ENCODE peak calls at places on chromosomes 5 and 9, in nine cellular contexts. Z is fibroblast of lung; F is midbrain; T is foreskin fibroblast; I is heart right ventricle; E is activated naive CD8-positive, alpha-beta T cell treated with anti-CD3 and anti-CD28 coated beads, Interleukin-2, amount 10 ng/mL, durations not matched to agents 7 days and 5 days; K is left ventricle myocardium inferior; X is NCI-H510A treated with DMSO at 0.1 percent for 48 hours; C is neural crest cell. M is an unnamed sample.

GRCh38 chr5:178340187-178340586 is 107.6 kb upstream of the PHYKPL start:
- DNase-seq in Z (no peak), F (no peak), T (no peak), I (no peak), E (no peak), K (no peak), X (no peak), C (no peak), M (no peak)

GRCh38 chr5:59042201-59042600 is 459.3 kb downstream of the RAB3C start:
- DNase-seq in Z (peak), F (no peak), T (peak), I (no peak), E (no peak), K (no peak), X (no peak), C (no peak), M (no peak)

GRCh38 chr9:5459289-5459829 is 9.0 kb downstream of the CD274 start:
- DNase-seq in Z (peak), F (no peak), T (no peak), I (no peak), E (no peak), K (no peak), X (no peak), C (no peak), M (peak)

GRCh38 chr5:154860123-154860522 is 1.7 kb downstream of the CNOT8 start:
- DNase-seq in Z (peak), F (no peak), T (peak), I (no peak), E (no peak), K (no peak), X (no peak), C (no peak), M (no peak)

GRCh38 chr9:33814816-33815215 is 2.1 kb upstream of the UBE2R2 start:
- DNase-seq in Z (no peak), F (no peak), T (peak), I (no peak), E (no peak), K (no peak), X (no peak), C (no peak), M (no peak)

GRCh38 chr9:71719585-71719984 is 48.7 kb downstream of the CEMIP2 start:
- DNase-seq in Z (peak), F (no peak), T (peak), I (no peak), E (no peak), K (no peak), X (no peak), C (no peak), M (no peak)

GRCh38 chr9:18472915-18473314 is 1.0 kb upstream of the ADAMTSL1 start:
- DNase-seq in Z (peak), F (no peak), T (no peak), I (peak), E (no peak), K (no peak), X (no peak), C (no peak), M (no peak)

GRCh38 chr5:124521461-124522230 is 224.8 kb downstream of the ZNF608 start:
- DNase-seq in Z (no peak), F (no peak), T (no peak), I (no peak), E (no peak), K (no peak), X (no peak), C (no peak), M (no peak)

GRCh38 chr9:4137755-4138154 is 162.1 kb downstream of the GLIS3 start:
- DNase-seq in Z (peak), F (no peak), T (peak), I (no peak), E (no peak), K (no peak), X (no peak), C (no peak), M (no peak)

GRCh38 chr5:10789021-10789420 is 28.0 kb upstream of the DAP start:
- DNase-seq in Z (peak), F (no peak), T (peak), I (peak), E (no peak), K (peak), X (no peak), C (no peak), M (no peak)

GRCh38 chr5:1127991-1128785 is 16.3 kb upstream of the SLC12A7 start:
- DNase-seq in Z (no peak), F (no peak), T (no peak), I (peak), E (no peak), K (peak), X (peak), C (no peak), M (no peak)

GRCh38 chr5:28009526-28010025 is 971.2 kb upstream of the CDH9 start:
- DNase-seq in Z (peak), F (no peak), T (no peak), I (no peak), E (no peak), K (no peak), X (no peak), C (no peak), M (no peak)

GRCh38 chr5:62431735-62432617 is 19.4 kb downstream of the IPO11 start:
- DNase-seq in Z (no peak), F (peak), T (peak), I (peak), E (no peak), K (no peak), X (no peak), C (no peak), M (no peak)

GRCh38 chr5:149455889-149456409 is 76.9 kb upstream of the IL17B start:
- DNase-seq in Z (peak), F (no peak), T (peak), I (peak), E (no peak), K (peak), X (peak), C (no peak), M (no peak)

GRCh38 chr5:2780421-2781171 is 29.1 kb upstream of the IRX2 start:
- DNase-seq in Z (no peak), F (no peak), T (no peak), I (no peak), E (no peak), K (no peak), X (no peak), C (no peak), M (no peak)

GRCh38 chr5:178381921-178382688 is 149.5 kb upstream of the PHYKPL start:
- DNase-seq in Z (no peak), F (no peak), T (no peak), I (no peak), E (no peak), K (no peak), X (no peak), C (no peak), M (no peak)

GRCh38 chr9:27065288-27065687 is 43.7 kb upstream of the TEK start:
- DNase-seq in Z (no peak), F (no peak), T (no peak), I (no peak), E (no peak), K (no peak), X (no peak), C (no peak), M (no peak)

GRCh38 chr5:120803282-120803681 is 339.2 kb downstream of the PRR16 start:
- DNase-seq in Z (peak), F (peak), T (no peak), I (no peak), E (no peak), K (no peak), X (peak), C (no peak), M (no peak)

GRCh38 chr9:36976371-36977030 is 57.6 kb downstream of the PAX5 start:
- DNase-seq in Z (no peak), F (no peak), T (no peak), I (no peak), E (no peak), K (no peak), X (no peak), C (no peak), M (no peak)

GRCh38 chr5:39356263-39356662 is 8.0 kb downstream of the C9 start:
- DNase-seq in Z (no peak), F (no peak), T (no peak), I (no peak), E (no peak), K (no peak), X (no peak), C (no peak), M (no peak)

GRCh38 chr9:34659592-34660253 is 2.7 kb downstream of the CCL27 start:
- DNase-seq in Z (no peak), F (no peak), T (no peak), I (no peak), E (no peak), K (no peak), X (no peak), C (no peak), M (no peak)

GRCh38 chr5:143398451-143399237 is 4.8 kb downstream of the NR3C1 start:
- DNase-seq in Z (no peak), F (peak), T (no peak), I (no peak), E (no peak), K (no peak), X (no peak), C (no peak), M (no peak)

GRCh38 chr5:133896446-133896845 is 72.0 kb downstream of the C5orf15 start:
- DNase-seq in Z (no peak), F (no peak), T (no peak), I (no peak), E (no peak), K (no peak), X (no peak), C (no peak), M (no peak)

GRCh38 chr9:6354072-6354686 is 26.0 kb downstream of the TPD52L3 start:
- DNase-seq in Z (peak), F (peak), T (peak), I (peak), E (peak), K (no peak), X (peak), C (peak), M (peak)

GRCh38 chr5:60805470-60805869 is 38.6 kb downstream of the ELOVL7 start:
- DNase-seq in Z (no peak), F (no peak), T (no peak), I (no peak), E (no peak), K (no peak), X (no peak), C (no peak), M (no peak)

GRCh38 chr5:14281746-14282181 is 138.6 kb downstream of the TRIO start:
- DNase-seq in Z (no peak), F (no peak), T (no peak), I (no peak), E (no peak), K (no peak), X (no peak), C (no peak), M (no peak)

GRCh38 chr9:133679466-133680051 is 43.4 kb downstream of the DBH start:
- DNase-seq in Z (no peak), F (no peak), T (no peak), I (peak), E (no peak), K (peak), X (no peak), C (no peak), M (no peak)

GRCh38 chr9:71285191-71285656 is 163.8 kb upstream of the TRPM3 start:
- DNase-seq in Z (peak), F (peak), T (peak), I (peak), E (no peak), K (no peak), X (peak), C (peak), M (no peak)

GRCh38 chr9:94250456-94250855 is 8.6 kb upstream of the ZNF169 start:
- DNase-seq in Z (no peak), F (no peak), T (no peak), I (no peak), E (no peak), K (no peak), X (no peak), C (no peak), M (no peak)

GRCh38 chr9:75890541-75891276 is at the start of gene PCSK5:
- DNase-seq in Z (peak), F (peak), T (peak), I (peak), E (peak), K (peak), X (peak), C (peak), M (peak)

GRCh38 chr9:33458444-33458843 is 11.1 kb upstream of the AQP3 start:
- DNase-seq in Z (peak), F (no peak), T (no peak), I (no peak), E (no peak), K (no peak), X (no peak), C (no peak), M (peak)

GRCh38 chr9:21326526-21327139 is 8.6 kb downstream of the KLHL9 start:
- DNase-seq in Z (peak), F (peak), T (no peak), I (no peak), E (no peak), K (no peak), X (peak), C (no peak), M (no peak)

GRCh38 chr5:1128977-1129724 is 17.3 kb upstream of the SLC12A7 start:
- DNase-seq in Z (no peak), F (no peak), T (no peak), I (no peak), E (no peak), K (no peak), X (no peak), C (no peak), M (no peak)

GRCh38 chr5:161256957-161257356 is 289.6 kb downstream of the GABRB2 start:
- DNase-seq in Z (no peak), F (no peak), T (no peak), I (no peak), E (no peak), K (no peak), X (no peak), C (no peak), M (no peak)

GRCh38 chr5:95619518-95620029 is 313 bp upstream of the GPR150 start:
- DNase-seq in Z (no peak), F (no peak), T (no peak), I (no peak), E (no peak), K (no peak), X (peak), C (no peak), M (no peak)

GRCh38 chr9:132794730-132795380 is 83.2 kb downstream of the AK8 start:
- DNase-seq in Z (no peak), F (no peak), T (no peak), I (no peak), E (no peak), K (no peak), X (peak), C (no peak), M (no peak)

GRCh38 chr5:161340012-161340411 is 206.5 kb downstream of the GABRB2 start:
- DNase-seq in Z (no peak), F (no peak), T (no peak), I (no peak), E (no peak), K (no peak), X (no peak), C (no peak), M (no peak)

GRCh38 chr9:18947772-18948391 is 85.1 kb downstream of the SAXO1 start:
- DNase-seq in Z (no peak), F (no peak), T (no peak), I (no peak), E (no peak), K (no peak), X (no peak), C (no peak), M (no peak)

M was measured in activated T-cell treated with anti-CD3 and anti-CD28 coated beads, Interleukin-2, amount 50 U/mL, for 24 hours.